ENCODE peak calls at places on chromosomes 11 and 22, in six cellular contexts. N is AG04450; M is hepatocyte; R is upper lobe of right lung; I is heart right ventricle; H is CD4-positive, CD25-positive, alpha-beta regulatory T cell. B is an unnamed sample.
A peak's percentile ranks its signal among the peaks of the same experiment; 100 is the strongest.

GRCh38 chr11:76797341-76798201 is 14.4 kb downstream of the TSKU start:
- DNase-seq in N (no peak), M (no peak), R (no peak), I (no peak), H (no peak), B (no peak)

GRCh38 chr11:134228625-134229024 is 4.2 kb downstream of the VPS26B start:
- DNase-seq in N (no peak), M (no peak), R (no peak), I (no peak), H (no peak), B (peak; percentile 41)

GRCh38 chr11:12478743-12479142 is 101.4 kb downstream of the PARVA start:
- DNase-seq in N (no peak), M (no peak), R (no peak), I (peak; percentile 57), H (no peak), B (no peak)

GRCh38 chr11:59556115-59556882 is 45.0 kb downstream of the OR4D9 start:
- DNase-seq in N (peak; percentile 83), M (peak; percentile 83), R (no peak), I (peak; percentile 54), H (no peak), B (peak; percentile 55)

GRCh38 chr11:66880484-66881211 is 23.8 kb downstream of the LRFN4 start:
- DNase-seq in N (no peak), M (no peak), R (no peak), I (no peak), H (no peak), B (no peak)

GRCh38 chr11:134008593-134008992 is 51.8 kb upstream of the IGSF9B start:
- DNase-seq in N (no peak), M (peak; percentile 63), R (no peak), I (no peak), H (no peak), B (no peak)

GRCh38 chr11:128365044-128365443 is 222.3 kb downstream of the ETS1 start:
- DNase-seq in N (peak; percentile 52), M (peak; percentile 80), R (no peak), I (no peak), H (no peak), B (no peak)

GRCh38 chr11:110907629-110908028 is 195.4 kb upstream of the ARHGAP20 start:
- DNase-seq in N (peak; percentile 89), M (peak; percentile 13), R (no peak), I (no peak), H (no peak), B (no peak)

GRCh38 chr11:70164705-70165104 is 38.4 kb upstream of the FADD start:
- DNase-seq in N (no peak), M (no peak), R (no peak), I (no peak), H (no peak), B (no peak)

GRCh38 chr11:29280452-29280851 is 736.4 kb downstream of the KCNA4 start:
- DNase-seq in N (no peak), M (peak; percentile 8), R (no peak), I (no peak), H (no peak), B (no peak)

GRCh38 chr22:17411213-17411612 is 42.0 kb downstream of the CECR2 start:
- DNase-seq in N (no peak), M (no peak), R (no peak), I (peak; percentile 44), H (no peak), B (no peak)

GRCh38 chr11:3165152-3165705 is at the start of gene OSBPL5:
- DNase-seq in N (peak; percentile 23), M (peak; percentile 83), R (peak; percentile 89), I (peak; percentile 86), H (no peak), B (no peak)

GRCh38 chr22:25564320-25564978 is at the start of gene GRK3:
- DNase-seq in N (no peak), M (peak; percentile 75), R (peak; percentile 91), I (peak; percentile 74), H (peak; percentile 44), B (peak; percentile 84)

GRCh38 chr11:1371026-1371325 is 18.8 kb upstream of the BRSK2 start:
- DNase-seq in N (no peak), M (no peak), R (no peak), I (no peak), H (no peak), B (no peak)

GRCh38 chr11:114195981-114196731 is 100.0 kb upstream of the NNMT start:
- DNase-seq in N (no peak), M (peak; percentile 42), R (no peak), I (no peak), H (no peak), B (no peak)

GRCh38 chr11:128936546-128937275 is 6.0 kb downstream of the TP53AIP1 start:
- DNase-seq in N (no peak), M (peak; percentile 26), R (no peak), I (no peak), H (no peak), B (no peak)

GRCh38 chr11:112219476-112220232 is 6.6 kb upstream of the PTS start:
- DNase-seq in N (peak; percentile 52), M (peak; percentile 77), R (no peak), I (peak; percentile 54), H (peak; percentile 35), B (peak; percentile 24)

GRCh38 chr11:94519478-94520084 is 7.3 kb downstream of the C11orf97 start:
- DNase-seq in N (no peak), M (peak; percentile 52), R (no peak), I (no peak), H (no peak), B (no peak)

GRCh38 chr11:131734871-131735270 is 364.5 kb downstream of the NTM start:
- DNase-seq in N (no peak), M (no peak), R (no peak), I (no peak), H (no peak), B (no peak)

GRCh38 chr11:68867067-68867466 is 25.4 kb upstream of the CPT1A start:
- DNase-seq in N (no peak), M (no peak), R (peak; percentile 29), I (no peak), H (no peak), B (no peak)

GRCh38 chr22:50287731-50288130 is 17.6 kb upstream of the MAPK11 start:
- DNase-seq in N (no peak), M (no peak), R (no peak), I (no peak), H (no peak), B (no peak)

GRCh38 chr11:68890490-68891231 is 13.0 kb downstream of the MRPL21 start:
- DNase-seq in N (no peak), M (peak; percentile 31), R (no peak), I (peak; percentile 95), H (no peak), B (no peak)

GRCh38 chr11:126135182-126136176 is 72.8 kb upstream of the CDON start:
- DNase-seq in N (no peak), M (no peak), R (no peak), I (no peak), H (no peak), B (no peak)

GRCh38 chr11:134739136-134739535 is 327.1 kb upstream of the B3GAT1 start:
- DNase-seq in N (no peak), M (no peak), R (no peak), I (no peak), H (no peak), B (no peak)

GRCh38 chr11:12377106-12377823 is at the start of gene PARVA:
- DNase-seq in N (peak; percentile 47), M (peak; percentile 88), R (peak; percentile 85), I (peak; percentile 70), H (no peak), B (no peak)

DNA sequence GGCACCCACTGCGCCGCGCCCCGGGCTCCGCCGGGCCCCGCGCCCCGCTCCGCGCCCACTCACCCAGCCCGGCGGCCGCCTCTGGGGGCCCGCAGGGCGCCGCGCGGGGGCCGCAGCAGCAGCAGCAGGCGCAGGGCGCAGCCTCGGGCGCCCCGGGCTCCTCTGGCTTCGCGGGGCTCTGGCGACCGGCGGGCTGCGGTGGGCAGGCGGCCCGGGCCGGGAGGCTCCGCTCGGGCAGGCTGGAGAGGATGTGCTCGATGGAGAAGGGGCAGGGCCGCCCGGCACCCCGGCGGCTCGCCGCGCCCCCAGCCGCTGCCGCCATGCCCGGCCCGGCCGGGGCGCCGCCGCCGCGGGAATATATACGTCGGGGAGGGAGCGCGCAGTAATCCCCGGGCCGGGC is at the start of gene GSC2:
- DNase-seq in N (no peak), M (no peak), R (no peak), I (no peak), H (no peak), B (no peak)
- H3K4me3 ChIP-seq in N (no peak within 1 kb of the TSS), M (no peak within 1 kb of the TSS), R (peak within 1 kb of the TSS; percentile 35), I (peak within 1 kb of the TSS; percentile 7), H (no peak within 1 kb of the TSS), B (peak within 1 kb of the TSS; percentile 22)

DNA sequence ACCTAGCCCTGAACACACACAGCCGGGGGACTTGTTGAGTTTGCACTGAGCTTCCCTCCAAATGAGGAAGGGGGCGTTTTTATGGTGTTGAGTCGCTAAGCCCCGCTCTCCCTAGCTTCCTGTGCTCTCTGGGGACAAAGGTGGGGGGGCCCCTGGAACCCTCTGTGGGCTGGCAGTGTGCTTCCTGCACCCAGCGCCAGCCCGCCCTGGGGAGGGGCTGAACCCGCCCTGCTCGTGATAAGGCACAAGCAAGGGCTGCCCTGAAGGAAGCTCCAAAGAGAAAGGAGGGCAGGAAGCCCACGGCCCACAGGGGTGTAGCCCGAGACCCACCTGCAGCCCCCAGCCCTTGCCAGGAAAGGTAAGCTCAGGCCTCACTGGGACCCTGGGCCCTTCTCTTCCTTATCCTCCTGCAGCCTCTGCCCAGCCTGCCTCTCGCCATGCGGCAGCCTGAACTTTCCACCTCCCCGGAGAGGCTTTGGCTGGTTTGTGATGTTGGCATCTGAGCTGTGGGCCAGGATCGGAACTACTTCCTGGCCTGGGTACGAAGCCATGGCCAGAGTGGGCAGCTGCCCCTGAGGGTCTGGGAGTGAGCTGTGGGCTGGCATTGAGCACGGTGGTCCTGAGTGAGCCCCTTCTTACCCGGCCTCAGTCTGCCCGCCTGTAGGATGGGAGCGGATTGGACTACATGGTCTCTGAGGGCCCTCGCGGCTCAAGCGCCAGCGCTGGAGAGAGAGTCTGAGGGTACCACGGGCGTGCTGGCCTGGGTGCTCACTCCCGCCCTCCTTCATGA is at the start of gene FERMT3:
- DNase-seq in N (no peak), M (no peak), R (peak; percentile 88), I (peak; percentile 61), H (peak; percentile 54), B (peak; percentile 81)
- H3K4me3 ChIP-seq in N (no peak within 1 kb of the TSS), M (no peak within 1 kb of the TSS), R (peak within 1 kb of the TSS; percentile 54), I (peak within 1 kb of the TSS; percentile 56), H (peak within 1 kb of the TSS; percentile 84), B (peak within 1 kb of the TSS; percentile 70)

GRCh38 chr11:43933226-43933607 is 9.2 kb upstream of the C11orf96 start:
- DNase-seq in N (no peak), M (no peak), R (no peak), I (no peak), H (no peak), B (no peak)

GRCh38 chr11:43933608-43934358 is 8.7 kb upstream of the C11orf96 start:
- DNase-seq in N (no peak), M (no peak), R (no peak), I (no peak), H (no peak), B (no peak)

GRCh38 chr11:43931717-43932039 is 10.8 kb upstream of the C11orf96 start:
- DNase-seq in N (no peak), M (no peak), R (no peak), I (no peak), H (no peak), B (no peak)

GRCh38 chr11:43928721-43929120 is 13.7 kb upstream of the C11orf96 start:
- DNase-seq in N (no peak), M (no peak), R (no peak), I (no peak), H (no peak), B (no peak)

GRCh38 chr11:43930868-43931716 is 11.3 kb upstream of the C11orf96 start:
- DNase-seq in N (no peak), M (no peak), R (no peak), I (no peak), H (no peak), B (no peak)
- H3K4me3 ChIP-seq in N (no peak overlapping the region), M (no peak overlapping the region), R (no peak overlapping the region), I (no peak overlapping the region), H (no peak overlapping the region), B (no peak overlapping the region)

GRCh38 chr11:43962383-43962969 is 20.0 kb downstream of the C11orf96 start:
- DNase-seq in N (no peak), M (peak; percentile 41), R (no peak), I (no peak), H (no peak), B (no peak)
- H3K4me3 ChIP-seq in N (no peak overlapping the region), M (no peak overlapping the region), R (no peak overlapping the region), I (no peak overlapping the region), H (no peak overlapping the region), B (no peak overlapping the region)

B was measured in GM06990.